ENCODE peak calls at places on chromosomes 3 and 15, in four cellular contexts. Q is upper lobe of left lung, A is stomach, S is ovary. G is an unnamed sample.

GRCh38 chr15:51267714-51268105 is 70.7 kb downstream of the CYP19A1 start:
- DNase-seq in Q (no peak), A (no peak), S (no peak), G (no peak)

GRCh38 chr3:113534365-113534764 is 2.0 kb downstream of the SIDT1 start:
- DNase-seq in Q (no peak), A (no peak), S (no peak), G (no peak)

GRCh38 chr15:25643120-25643519 is 204.3 kb upstream of the UBE3A start:
- DNase-seq in Q (no peak), A (no peak), S (no peak), G (no peak)

GRCh38 chr3:51931756-51932155 is 9.9 kb downstream of the RRP9 start:
- DNase-seq in Q (no peak), A (no peak), S (no peak), G (no peak)

GRCh38 chr15:57375827-57376694 is at the start of gene CGNL1:
- DNase-seq in Q (peak), A (peak), S (peak), G (peak)

GRCh38 chr15:71484080-71484479 is 326.3 kb upstream of the NR2E3 start:
- DNase-seq in Q (no peak), A (no peak), S (no peak), G (no peak)

GRCh38 chr3:11995061-11995460 is 9.1 kb upstream of the SYN2 start:
- DNase-seq in Q (no peak), A (no peak), S (no peak), G (no peak)

GRCh38 chr3:8868996-8869395 is 94.3 kb downstream of the RAD18 start:
- DNase-seq in Q (no peak), A (no peak), S (no peak), G (no peak)

GRCh38 chr15:35925634-35926380 is 379.8 kb upstream of the DPH6 start:
- DNase-seq in Q (no peak), A (no peak), S (no peak), G (no peak)

GRCh38 chr3:57221883-57222282 is 5.6 kb upstream of the APPL1 start:
- DNase-seq in Q (no peak), A (no peak), S (no peak), G (no peak)

GRCh38 chr3:61562810-61563613 is 1.6 kb downstream of the PTPRG start:
- DNase-seq in Q (peak), A (no peak), S (peak), G (peak)

GRCh38 chr15:28994142-28994829 is 108.5 kb downstream of the APBA2 start:
- DNase-seq in Q (no peak), A (no peak), S (no peak), G (no peak)

GRCh38 chr3:38002940-38003339 is 12.4 kb downstream of the VILL start:
- DNase-seq in Q (no peak), A (no peak), S (no peak), G (peak)

GRCh38 chr3:38004415-38005075 is 14.0 kb downstream of the VILL start:
- DNase-seq in Q (no peak), A (peak), S (peak), G (peak)

GRCh38 chr3:38003371-38003816 is 12.8 kb downstream of the VILL start:
- DNase-seq in Q (peak), A (peak), S (peak), G (peak)

GRCh38 chr3:38005076-38006020 is 14.8 kb downstream of the VILL start:
- DNase-seq in Q (no peak), A (peak), S (no peak), G (peak)

DNA sequence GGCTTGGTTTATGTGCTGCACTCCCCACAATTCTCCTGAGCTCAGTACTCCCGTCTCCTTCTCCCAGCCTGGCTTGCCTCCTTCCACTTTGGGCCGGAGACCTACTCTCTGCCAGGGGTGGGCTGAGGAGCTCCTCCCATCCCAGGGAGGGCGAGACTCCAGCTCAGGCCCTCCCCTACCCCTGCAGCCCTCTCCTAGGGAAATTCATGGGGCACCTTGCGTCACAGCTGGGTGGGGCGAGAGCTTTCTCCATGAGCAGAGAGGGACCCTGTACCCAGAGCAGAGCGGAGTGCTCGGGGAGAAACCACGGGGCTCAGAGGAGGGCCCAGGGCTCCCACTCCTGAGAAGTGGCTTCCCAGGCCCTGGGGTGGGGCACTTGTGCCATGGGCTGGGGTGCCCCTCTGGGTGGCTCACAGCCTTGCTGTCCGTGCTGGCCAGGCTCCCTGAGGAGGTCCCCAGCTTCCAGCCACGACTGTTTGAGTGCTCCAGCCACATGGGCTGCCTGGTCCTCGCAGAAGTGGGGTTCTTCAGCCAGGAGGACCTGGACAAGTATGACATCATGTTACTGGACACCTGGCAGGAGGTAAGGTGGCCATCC is 13.3 kb downstream of the VILL start:
- DNase-seq in Q (no peak), A (no peak), S (no peak), G (peak)
- TF ChIP-seq EP300 in Q (no peak), A (no peak), S (no peak), G (no peak)

GRCh38 chr3:64078966-64079365 is 55.7 kb upstream of the PSMD6 start:
- DNase-seq in Q (no peak), A (no peak), S (no peak), G (no peak)
- TF ChIP-seq POLR2A in Q (no peak), A (no peak), S (no peak), G (no peak)

GRCh38 chr3:124346487-124346886 is 354.6 kb upstream of the ROPN1 start:
- DNase-seq in Q (no peak), A (no peak), S (no peak), G (no peak)

GRCh38 chr3:124352143-124352528 is 360.2 kb upstream of the ROPN1 start:
- DNase-seq in Q (no peak), A (no peak), S (no peak), G (no peak)

GRCh38 chr3:124351430-124352142 is 359.7 kb upstream of the ROPN1 start:
- DNase-seq in Q (no peak), A (no peak), S (no peak), G (no peak)

GRCh38 chr3:124345845-124346244 is 353.9 kb upstream of the ROPN1 start:
- DNase-seq in Q (no peak), A (no peak), S (no peak), G (no peak)

DNA sequence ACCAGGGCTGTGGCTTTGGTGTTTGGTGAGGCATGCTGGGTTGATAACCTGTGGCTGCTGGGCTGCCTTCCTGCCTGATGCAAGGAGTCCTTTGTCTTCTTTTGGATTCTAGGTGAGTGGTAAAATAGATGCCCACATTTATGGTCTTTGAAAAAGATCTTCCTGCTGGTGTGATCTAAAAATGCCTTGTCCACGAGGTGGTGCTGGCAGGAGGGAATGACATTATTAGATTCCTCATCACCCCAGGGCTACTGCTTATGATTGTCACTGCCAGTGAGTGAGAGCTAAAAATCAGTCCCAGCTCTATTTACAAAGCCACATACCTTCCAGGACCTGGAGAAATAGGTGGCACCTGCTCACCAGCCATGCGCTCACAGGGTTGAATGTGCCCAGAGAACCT is 355.5 kb upstream of the ROPN1 start:
- DNase-seq in Q (no peak), A (no peak), S (no peak), G (no peak)
- TF ChIP-seq CTCF in Q (no peak), A (no peak), S (no peak), G (no peak)

GRCh38 chr15:79535536-79535935 is 103.4 kb downstream of the MINAR1 start:
- DNase-seq in Q (no peak), A (no peak), S (no peak), G (no peak)

GRCh38 chr15:79543097-79543496 is 111.0 kb downstream of the MINAR1 start:
- DNase-seq in Q (no peak), A (no peak), S (no peak), G (no peak)

GRCh38 chr15:79539426-79539825 is 107.3 kb downstream of the MINAR1 start:
- DNase-seq in Q (no peak), A (no peak), S (no peak), G (no peak)

GRCh38 chr15:79540551-79540950 is 108.4 kb downstream of the MINAR1 start:
- DNase-seq in Q (no peak), A (no peak), S (no peak), G (no peak)

GRCh38 chr15:79541176-79541575 is 109.0 kb downstream of the MINAR1 start:
- DNase-seq in Q (no peak), A (no peak), S (no peak), G (no peak)
- TF ChIP-seq EP300 in Q (no peak), A (no peak), S (no peak), G (no peak)

DNA sequence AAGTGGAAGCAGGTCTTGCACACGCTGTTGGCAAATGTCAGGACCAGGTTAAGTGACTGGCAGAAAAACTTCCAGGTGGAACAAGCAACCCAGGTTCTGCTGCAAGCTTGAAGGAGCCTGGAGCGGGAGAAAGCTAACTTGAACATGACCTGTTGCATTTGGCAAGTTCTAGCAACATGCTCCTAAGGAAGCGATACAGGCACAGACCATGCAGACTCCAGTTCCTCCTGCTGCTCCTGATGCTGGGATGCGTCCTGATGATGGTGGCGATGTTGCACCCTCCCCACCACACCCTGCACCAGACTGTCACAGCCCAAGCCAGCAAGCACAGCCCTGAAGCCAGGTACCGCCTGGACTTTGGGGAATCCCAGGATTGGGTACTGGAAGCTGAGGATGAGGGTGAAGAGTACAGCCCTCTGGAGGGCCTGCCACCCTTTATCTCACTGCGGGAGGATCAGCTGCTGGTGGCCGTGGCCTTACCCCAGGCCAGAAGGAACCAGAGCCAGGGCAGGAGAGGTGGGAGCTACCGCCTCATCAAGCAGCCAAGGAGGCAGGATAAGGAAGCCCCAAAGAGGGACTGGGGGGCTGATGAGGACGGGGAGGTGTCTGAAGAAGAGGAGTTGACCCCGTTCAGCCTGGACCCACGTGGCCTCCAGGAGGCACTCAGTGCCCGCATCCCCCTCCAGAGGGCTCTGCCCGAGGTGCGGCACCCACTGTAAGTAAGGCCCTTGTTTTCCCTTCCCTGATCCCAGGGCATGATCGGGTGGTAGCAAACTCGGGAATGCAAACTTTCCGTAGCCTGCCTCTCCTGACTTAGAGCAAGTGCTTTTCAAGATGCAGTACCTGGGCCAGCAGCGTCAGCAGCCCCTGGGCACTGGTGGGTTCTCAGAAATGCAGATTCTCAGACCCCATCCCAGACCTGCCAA is 759 bp downstream of the GALNT15 start:
- DNase-seq in Q (peak), A (no peak), S (no peak), G (no peak)
- TF ChIP-seq POLR2A in Q (no peak), A (no peak), S (no peak), G (no peak)

DNA sequence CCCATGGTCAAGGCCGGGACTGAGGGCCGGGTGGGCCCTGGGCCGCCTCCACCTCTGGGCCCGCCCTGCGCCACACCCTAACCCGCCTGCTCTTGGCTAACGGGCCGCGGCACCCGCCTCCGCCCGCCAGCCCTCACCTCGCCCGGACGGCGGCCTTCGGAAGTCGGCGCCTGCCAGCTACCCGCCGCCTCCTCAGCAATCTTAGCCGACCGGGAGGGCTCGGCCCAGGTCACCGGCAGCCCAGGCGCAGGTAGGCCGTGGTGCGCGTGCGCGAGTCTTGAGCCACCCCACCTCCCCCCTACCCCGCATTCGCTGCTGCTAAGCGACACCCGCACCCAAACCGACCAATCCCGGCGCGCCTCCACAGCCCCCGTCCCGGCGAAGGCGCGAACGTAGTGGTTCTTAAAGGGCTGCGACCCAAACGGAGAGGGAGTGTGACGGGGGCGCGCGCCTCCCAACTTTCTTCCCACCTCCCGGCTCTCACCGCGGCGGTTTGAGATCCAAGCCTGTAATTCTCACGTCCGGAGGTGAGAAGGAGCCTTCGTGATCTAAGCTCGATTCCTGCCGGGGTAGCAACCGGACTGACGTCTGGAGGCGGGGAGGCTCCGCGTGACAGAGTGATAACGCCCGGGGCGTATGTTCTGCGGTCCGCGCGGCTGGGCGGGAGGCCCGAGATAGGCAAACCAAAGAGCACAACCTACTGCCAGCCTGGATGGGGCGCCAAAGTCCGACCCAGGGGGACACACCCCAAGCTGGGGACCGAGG is at the start of gene SEC22C:
- DNase-seq in Q (peak), A (peak), S (peak), G (peak)
- TF ChIP-seq CTCF in Q (no peak), A (no peak), S (no peak), G (no peak)

GRCh38 chr3:127753898-127754410 is 68.4 kb downstream of the MGLL start:
- DNase-seq in Q (peak), A (no peak), S (no peak), G (no peak)
- TF ChIP-seq EP300 in Q (no peak), A (no peak), S (no peak), G (no peak)

G was measured in transverse colon.